ENCODE peak calls at places on chromosome 15, in five cellular contexts. One of them, this sample, is unnamed.

GRCh38 chr15:62544446-62544845 is 379.4 kb upstream of the C2CD4B start:
- DNase-seq in Karpas-422: no peak
- DNase-seq in AG04450: no peak
- DNase-seq in endothelial cell of umbilical vein: no peak
- DNase-seq in head of caudate nucleus: no peak
- DNase-seq in this sample: no peak

GRCh38 chr15:38555686-38556334 is 8.8 kb downstream of the RASGRP1 start:
- DNase-seq in Karpas-422: no peak
- DNase-seq in AG04450: peak; percentile 76
- DNase-seq in endothelial cell of umbilical vein: no peak
- DNase-seq in head of caudate nucleus: peak; percentile 66
- DNase-seq in this sample: no peak

GRCh38 chr15:88479169-88479568 is 11.7 kb downstream of the MRPS11 start:
- DNase-seq in head of caudate nucleus: no peak
- DNase-seq in Karpas-422: no peak
- DNase-seq in endothelial cell of umbilical vein: no peak
- DNase-seq in AG04450: no peak
- DNase-seq in this sample: no peak

GRCh38 chr15:55344206-55344605 is 25.2 kb downstream of the PIGB start:
- DNase-seq in AG04450: no peak
- DNase-seq in head of caudate nucleus: no peak
- DNase-seq in Karpas-422: peak; percentile 63
- DNase-seq in endothelial cell of umbilical vein: no peak
- DNase-seq in this sample: no peak

GRCh38 chr15:48143856-48144255 is 23.1 kb downstream of the SLC24A5 start:
- DNase-seq in AG04450: no peak
- DNase-seq in head of caudate nucleus: no peak
- DNase-seq in Karpas-422: no peak
- DNase-seq in endothelial cell of umbilical vein: no peak
- DNase-seq in this sample: no peak

GRCh38 chr15:33043636-33044035 is 150.9 kb downstream of the FMN1 start:
- DNase-seq in Karpas-422: no peak
- DNase-seq in head of caudate nucleus: no peak
- DNase-seq in AG04450: no peak
- DNase-seq in endothelial cell of umbilical vein: no peak
- DNase-seq in this sample: no peak

GRCh38 chr15:36951747-36952247 is 148.6 kb downstream of the MEIS2 start:
- DNase-seq in endothelial cell of umbilical vein: peak; percentile 10
- DNase-seq in Karpas-422: no peak
- DNase-seq in AG04450: no peak
- DNase-seq in head of caudate nucleus: no peak
- DNase-seq in this sample: no peak

GRCh38 chr15:48096813-48097212 is 24.0 kb upstream of the SLC24A5 start:
- DNase-seq in head of caudate nucleus: peak; percentile 82
- DNase-seq in endothelial cell of umbilical vein: no peak
- DNase-seq in AG04450: peak; percentile 58
- DNase-seq in Karpas-422: no peak
- DNase-seq in this sample: no peak

GRCh38 chr15:82072926-82073537 is 27.2 kb upstream of the MEX3B start:
- DNase-seq in head of caudate nucleus: no peak
- DNase-seq in Karpas-422: no peak
- DNase-seq in endothelial cell of umbilical vein: no peak
- DNase-seq in AG04450: no peak
- DNase-seq in this sample: no peak

GRCh38 chr15:74642328-74642723 is 26.7 kb downstream of the CLK3 start:
- DNase-seq in head of caudate nucleus: no peak
- DNase-seq in AG04450: no peak
- DNase-seq in endothelial cell of umbilical vein: no peak
- DNase-seq in Karpas-422: no peak
- DNase-seq in this sample: no peak

GRCh38 chr15:66591322-66591862 is 25.6 kb upstream of the LCTL start:
- DNase-seq in AG04450: no peak
- DNase-seq in endothelial cell of umbilical vein: no peak
- DNase-seq in Karpas-422: no peak
- DNase-seq in head of caudate nucleus: no peak
- DNase-seq in this sample: no peak

GRCh38 chr15:65682404-65682911 is 60.7 kb downstream of the SLC24A1 start:
- DNase-seq in AG04450: no peak
- DNase-seq in Karpas-422: no peak
- DNase-seq in head of caudate nucleus: no peak
- DNase-seq in endothelial cell of umbilical vein: no peak
- DNase-seq in this sample: no peak

GRCh38 chr15:75070674-75071073 is 47.3 kb downstream of the PPCDC start:
- DNase-seq in head of caudate nucleus: no peak
- DNase-seq in AG04450: no peak
- DNase-seq in endothelial cell of umbilical vein: no peak
- DNase-seq in Karpas-422: no peak
- DNase-seq in this sample: no peak

GRCh38 chr15:70316059-70316600 is 218.4 kb upstream of the TLE3 start:
- DNase-seq in Karpas-422: no peak
- DNase-seq in head of caudate nucleus: no peak
- DNase-seq in AG04450: no peak
- DNase-seq in endothelial cell of umbilical vein: no peak
- DNase-seq in this sample: no peak

GRCh38 chr15:31361764-31362120 is 35.1 kb downstream of the KLF13 start:
- DNase-seq in Karpas-422: no peak
- DNase-seq in endothelial cell of umbilical vein: no peak
- DNase-seq in AG04450: no peak
- DNase-seq in head of caudate nucleus: no peak
- DNase-seq in this sample: no peak

GRCh38 chr15:99983894-99984293 is 250.7 kb upstream of the LYSMD4 start:
- DNase-seq in endothelial cell of umbilical vein: no peak
- DNase-seq in head of caudate nucleus: no peak
- DNase-seq in Karpas-422: no peak
- DNase-seq in AG04450: no peak
- DNase-seq in this sample: no peak

GRCh38 chr15:90871716-90872480 is 3.5 kb downstream of the FURIN start:
- DNase-seq in AG04450: no peak
- DNase-seq in endothelial cell of umbilical vein: peak; percentile 30
- DNase-seq in Karpas-422: peak; percentile 56
- DNase-seq in head of caudate nucleus: no peak
- DNase-seq in this sample: no peak

GRCh38 chr15:52257734-52258062 is 37.9 kb downstream of the MYO5C start:
- DNase-seq in head of caudate nucleus: no peak
- DNase-seq in Karpas-422: no peak
- DNase-seq in endothelial cell of umbilical vein: no peak
- DNase-seq in AG04450: no peak
- DNase-seq in this sample: no peak

GRCh38 chr15:96225642-96226259 is 104.7 kb upstream of the NR2F2 start:
- DNase-seq in Karpas-422: no peak
- DNase-seq in head of caudate nucleus: no peak
- DNase-seq in endothelial cell of umbilical vein: no peak
- DNase-seq in AG04450: no peak
- DNase-seq in this sample: no peak

GRCh38 chr15:98321916-98322315 is 326.4 kb upstream of the IGF1R start:
- DNase-seq in endothelial cell of umbilical vein: no peak
- DNase-seq in AG04450: no peak
- DNase-seq in head of caudate nucleus: no peak
- DNase-seq in Karpas-422: no peak
- DNase-seq in this sample: no peak

GRCh38 chr15:41207687-41208448 is 22.7 kb downstream of the EXD1 start:
- DNase-seq in Karpas-422: no peak
- DNase-seq in AG04450: peak; percentile 37
- DNase-seq in head of caudate nucleus: no peak
- DNase-seq in endothelial cell of umbilical vein: no peak
- DNase-seq in this sample: no peak

GRCh38 chr15:44782516-44782915 is 46.2 kb downstream of the TRIM69 start:
- DNase-seq in AG04450: no peak
- DNase-seq in head of caudate nucleus: no peak
- DNase-seq in endothelial cell of umbilical vein: no peak
- DNase-seq in Karpas-422: no peak
- DNase-seq in this sample: no peak

GRCh38 chr15:45863881-45864580 is 229.2 kb downstream of the SQOR start:
- DNase-seq in head of caudate nucleus: no peak
- DNase-seq in AG04450: no peak
- DNase-seq in endothelial cell of umbilical vein: no peak
- DNase-seq in Karpas-422: no peak
- DNase-seq in this sample: no peak

GRCh38 chr15:69941931-69942471 is 155.7 kb downstream of the TLE3 start:
- DNase-seq in AG04450: no peak
- DNase-seq in endothelial cell of umbilical vein: no peak
- DNase-seq in Karpas-422: no peak
- DNase-seq in head of caudate nucleus: no peak
- DNase-seq in this sample: no peak

GRCh38 chr15:79004336-79004735 is 59.5 kb upstream of the CTSH start:
- DNase-seq in endothelial cell of umbilical vein: peak; percentile 54
- DNase-seq in head of caudate nucleus: peak; percentile 26
- DNase-seq in Karpas-422: peak; percentile 95
- DNase-seq in AG04450: peak; percentile 56
- DNase-seq in this sample: peak; percentile 31

GRCh38 chr15:24856397-24857093 is 98.2 kb upstream of the SNRPN start:
- DNase-seq in AG04450: peak; percentile 67
- DNase-seq in Karpas-422: no peak
- DNase-seq in endothelial cell of umbilical vein: peak; percentile 87
- DNase-seq in head of caudate nucleus: peak; percentile 75
- DNase-seq in this sample: peak; percentile 92

GRCh38 chr15:66287461-66288055 is 5.8 kb upstream of the DIS3L start:
- DNase-seq in Karpas-422: peak; percentile 82
- DNase-seq in AG04450: no peak
- DNase-seq in head of caudate nucleus: no peak
- DNase-seq in endothelial cell of umbilical vein: peak; percentile 48
- DNase-seq in this sample: no peak

GRCh38 chr15:39429898-39430357 is 151.0 kb upstream of the THBS1 start:
- DNase-seq in head of caudate nucleus: no peak
- DNase-seq in endothelial cell of umbilical vein: peak; percentile 99
- DNase-seq in AG04450: peak; percentile 68
- DNase-seq in Karpas-422: peak; percentile 5
- DNase-seq in this sample: no peak

GRCh38 chr15:51869074-51869425 is 39.6 kb downstream of the TMOD3 start:
- DNase-seq in Karpas-422: no peak
- DNase-seq in AG04450: peak; percentile 70
- DNase-seq in endothelial cell of umbilical vein: peak; percentile 65
- DNase-seq in head of caudate nucleus: no peak
- DNase-seq in this sample: no peak

GRCh38 chr15:34621675-34622074 is 38.2 kb upstream of the GOLGA8B start:
- DNase-seq in head of caudate nucleus: peak; percentile 17
- DNase-seq in Karpas-422: no peak
- DNase-seq in endothelial cell of umbilical vein: peak; percentile 69
- DNase-seq in AG04450: no peak
- DNase-seq in this sample: no peak

GRCh38 chr15:92714071-92714456 is 58.5 kb upstream of the FAM174B start:
- DNase-seq in AG04450: no peak
- DNase-seq in endothelial cell of umbilical vein: peak; percentile 57
- DNase-seq in head of caudate nucleus: peak; percentile 40
- DNase-seq in Karpas-422: no peak
- DNase-seq in this sample: no peak

GRCh38 chr15:37771462-37771861 is 163.0 kb upstream of the TMCO5A start:
- DNase-seq in head of caudate nucleus: peak; percentile 31
- DNase-seq in Karpas-422: no peak
- DNase-seq in AG04450: no peak
- DNase-seq in endothelial cell of umbilical vein: no peak
- DNase-seq in this sample: no peak

This sample was measured in iPS DF 6.9.